ENCODE peak calls at places on chromosomes 3 and 15, in four cellular contexts. N, G, M and F are unnamed samples.

GRCh38 chr3:57942872-57943283 is 65.3 kb upstream of the FLNB start:
- DNase-seq in M (peak), N (peak), G (no peak), F (peak)

GRCh38 chr3:179558742-179559364 is 3.9 kb upstream of the ACTL6A start:
- DNase-seq in G (peak), M (peak), N (peak), F (peak)

GRCh38 chr3:185280572-185281365 is 26.9 kb upstream of the EHHADH start:
- DNase-seq in G (peak), N (peak), M (no peak), F (no peak)

GRCh38 chr3:104291437-104291851 is 1075.3 kb upstream of the ALCAM start:
- DNase-seq in G (no peak), N (no peak), M (no peak), F (no peak)

GRCh38 chr3:66490214-66490613 is 10.6 kb downstream of the LRIG1 start:
- DNase-seq in G (no peak), N (no peak), M (no peak), F (no peak)

GRCh38 chr15:61201322-61201721 is 27.8 kb downstream of the RORA start:
- DNase-seq in N (no peak), M (no peak), G (no peak), F (no peak)

GRCh38 chr15:92954578-92954977 is 54.5 kb downstream of the CHD2 start:
- DNase-seq in N (no peak), M (no peak), G (peak), F (no peak)

GRCh38 chr3:142028174-142028833 is 121.0 kb downstream of the TFDP2 start:
- DNase-seq in M (no peak), G (peak), N (peak), F (no peak)

GRCh38 chr15:81296673-81297072 is 27.3 kb downstream of the STARD5 start:
- DNase-seq in G (no peak), N (peak), M (peak), F (no peak)

GRCh38 chr15:81297147-81297572 is 26.8 kb downstream of the STARD5 start:
- DNase-seq in G (no peak), N (no peak), M (no peak), F (no peak)

GRCh38 chr15:81297580-81298575 is 26.1 kb downstream of the STARD5 start:
- DNase-seq in N (no peak), G (no peak), M (no peak), F (no peak)

GRCh38 chr15:81295466-81296145 is 28.3 kb downstream of the STARD5 start:
- DNase-seq in N (no peak), M (no peak), G (no peak), F (no peak)

DNA sequence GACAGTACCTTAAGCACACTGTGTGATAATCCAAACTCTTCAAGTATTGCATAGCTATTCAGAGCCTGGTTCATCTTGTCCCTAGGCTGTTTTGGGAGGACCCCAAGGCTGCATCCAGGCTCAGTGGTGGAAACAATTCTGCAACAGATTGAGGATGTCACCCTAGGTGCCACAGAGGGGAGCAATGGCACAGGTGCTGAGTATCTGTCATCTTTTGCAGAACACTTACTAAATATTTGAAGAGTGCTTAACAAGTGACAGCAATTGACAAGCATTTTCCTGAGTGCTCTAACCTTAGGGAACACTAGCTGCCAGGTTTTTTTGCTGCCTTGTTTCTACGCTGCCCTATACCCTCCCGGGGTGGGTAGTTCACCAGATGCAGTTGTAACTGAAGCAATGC is 27.7 kb downstream of the STARD5 start:
- DNase-seq in M (no peak), N (no peak), G (no peak), F (no peak)
- H3K4me3 ChIP-seq in M (no peak), N (no peak), G (no peak), F (no peak)

GRCh38 chr3:13075318-13075717 is 2.1 kb upstream of the IQSEC1 start:
- DNase-seq in G (no peak), N (peak), M (no peak), F (no peak)

GRCh38 chr3:13073976-13074375 is 747 bp upstream of the IQSEC1 start:
- DNase-seq in N (no peak), M (no peak), G (no peak), F (no peak)

GRCh38 chr3:13071695-13072094 is 1.5 kb downstream of the IQSEC1 start:
- DNase-seq in G (no peak), N (no peak), M (no peak), F (no peak)

GRCh38 chr3:13072239-13073041 is 789 bp downstream of the IQSEC1 start:
- DNase-seq in M (peak), G (no peak), N (no peak), F (no peak)

GRCh38 chr3:13073042-13073906 is at the start of gene IQSEC1:
- DNase-seq in G (peak), M (peak), N (peak), F (no peak)
- H3K4me3 ChIP-seq in G (peak), M (peak), N (no peak), F (no peak)

GRCh38 chr3:73623316-73623715 is 1.4 kb downstream of the PDZRN3 start:
- DNase-seq in N (peak), M (peak), G (no peak), F (no peak)

GRCh38 chr3:73625124-73625665 is 454 bp upstream of the PDZRN3 start:
- DNase-seq in M (peak), N (peak), G (peak), F (no peak)

GRCh38 chr3:73622135-73622534 is 2.6 kb downstream of the PDZRN3 start:
- DNase-seq in M (peak), G (no peak), N (peak), F (no peak)

GRCh38 chr3:73624363-73625123 is at the start of gene PDZRN3:
- DNase-seq in M (peak), N (peak), G (peak), F (peak)

GRCh38 chr3:73623996-73624362 is 762 bp downstream of the PDZRN3 start:
- DNase-seq in N (peak), M (peak), G (peak), F (no peak)
- H3K4me3 ChIP-seq in N (peak), M (peak), G (peak), F (peak)

GRCh38 chr15:89361451-89362202 is 27.0 kb upstream of the POLG start:
- DNase-seq in M (peak), G (no peak), N (peak), F (peak)

GRCh38 chr15:89358435-89358754 is 23.8 kb upstream of the POLG start:
- DNase-seq in G (no peak), N (no peak), M (no peak), F (no peak)

GRCh38 chr15:89358755-89359439 is 24.3 kb upstream of the POLG start:
- DNase-seq in G (no peak), M (peak), N (peak), F (peak)

GRCh38 chr15:89360294-89360971 is 25.8 kb upstream of the POLG start:
- DNase-seq in N (no peak), G (no peak), M (no peak), F (no peak)

GRCh38 chr15:89359471-89360293 is 25.1 kb upstream of the POLG start:
- DNase-seq in M (no peak), N (no peak), G (no peak), F (no peak)
- H3K4me3 ChIP-seq in M (no peak), N (no peak), G (no peak), F (no peak)

DNA sequence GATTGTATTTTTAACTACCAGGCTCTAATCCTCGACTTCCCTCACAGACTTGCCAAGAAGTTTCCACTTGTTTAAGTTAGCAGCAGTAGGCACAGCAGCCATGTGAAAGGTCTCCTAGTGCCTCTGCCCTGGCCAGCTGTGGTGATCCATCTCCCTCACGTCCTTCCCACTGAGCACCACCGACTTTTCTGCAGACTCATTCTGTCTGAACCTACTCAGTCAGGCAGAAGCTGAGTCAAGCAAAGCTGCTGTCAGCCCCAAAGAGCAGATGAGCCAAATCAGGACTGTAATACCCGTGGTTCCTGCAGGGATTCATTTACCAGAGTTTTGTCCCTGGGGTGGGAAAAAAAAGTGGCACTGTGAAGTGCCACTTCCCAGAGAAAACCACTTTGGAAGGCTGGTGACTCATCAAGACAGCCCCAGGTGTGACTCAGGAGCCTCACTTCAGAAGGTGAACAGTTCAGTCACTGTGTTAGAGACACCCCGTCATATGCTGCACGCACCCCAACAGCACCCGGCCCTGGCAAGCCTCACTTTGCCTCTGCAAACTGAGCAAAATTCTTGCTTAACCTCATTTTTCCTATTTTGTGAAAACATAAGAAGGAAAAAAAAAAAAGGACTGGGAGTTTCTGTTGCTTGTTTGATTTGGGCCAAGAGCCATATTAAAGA is 76.0 kb downstream of the WWTR1 start:
- DNase-seq in N (peak), G (no peak), M (peak), F (peak)
- H3K4me3 ChIP-seq in N (no peak), G (no peak), M (no peak), F (no peak)

DNA sequence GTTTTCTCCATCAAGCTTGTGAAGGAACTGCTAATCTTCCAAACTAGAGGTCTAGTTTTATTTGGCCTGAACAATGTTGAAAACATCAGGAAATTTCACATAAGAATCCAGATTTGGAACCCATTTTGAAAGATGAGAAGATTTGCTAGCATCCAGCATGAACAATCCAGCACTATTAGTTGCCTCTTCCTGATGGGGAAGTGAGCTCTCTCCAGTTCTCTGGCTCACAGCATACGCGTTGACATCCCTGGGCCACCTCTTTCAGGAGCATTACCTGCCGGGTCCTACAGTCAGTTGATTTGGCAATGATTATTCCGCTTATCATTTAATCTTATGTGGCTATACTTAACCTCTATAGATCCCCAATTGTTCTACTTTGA is 10.9 kb downstream of the GPR87 start:
- DNase-seq in M (no peak), N (no peak), G (no peak), F (no peak)
- H3K4me3 ChIP-seq in M (no peak), N (no peak), G (no peak), F (no peak)